ENCODE peak calls at places on chromosomes 5 and 9, in five cellular contexts. One of them, this sample, is unnamed.

GRCh38 chr5:179121667-179122111 is 61.5 kb downstream of the ZNF354C start:
- DNase-seq in H1: no peak
- DNase-seq in CD8-positive, alpha-beta T cell: no peak
- DNase-seq in endothelial cell of umbilical vein: no peak
- DNase-seq in cardiac muscle cell: no peak
- DNase-seq in this sample: no peak

GRCh38 chr5:33146916-33147315 is 293.8 kb upstream of the TARS1 start:
- DNase-seq in H1: no peak
- DNase-seq in endothelial cell of umbilical vein: no peak
- DNase-seq in CD8-positive, alpha-beta T cell: no peak
- DNase-seq in cardiac muscle cell: no peak
- DNase-seq in this sample: no peak

GRCh38 chr5:106545325-106545724 is 1125.4 kb downstream of the EFNA5 start:
- DNase-seq in H1: no peak
- DNase-seq in endothelial cell of umbilical vein: peak; percentile 16
- DNase-seq in CD8-positive, alpha-beta T cell: no peak
- DNase-seq in cardiac muscle cell: peak; percentile 0
- DNase-seq in this sample: no peak

GRCh38 chr5:142576303-142576702 is 109.6 kb downstream of the FGF1 start:
- DNase-seq in cardiac muscle cell: no peak
- DNase-seq in endothelial cell of umbilical vein: peak; percentile 30
- DNase-seq in CD8-positive, alpha-beta T cell: no peak
- DNase-seq in H1: no peak
- DNase-seq in this sample: no peak

GRCh38 chr5:43305948-43306563 is 7.2 kb downstream of the HMGCS1 start:
- DNase-seq in CD8-positive, alpha-beta T cell: no peak
- DNase-seq in H1: no peak
- DNase-seq in cardiac muscle cell: peak; percentile 79
- DNase-seq in endothelial cell of umbilical vein: peak; percentile 71
- DNase-seq in this sample: peak; percentile 45

GRCh38 chr9:36976371-36977030 is 57.6 kb downstream of the PAX5 start:
- DNase-seq in H1: peak; percentile 36
- DNase-seq in cardiac muscle cell: no peak
- DNase-seq in CD8-positive, alpha-beta T cell: no peak
- DNase-seq in endothelial cell of umbilical vein: no peak
- DNase-seq in this sample: no peak

GRCh38 chr5:159456722-159457462 is 126.6 kb upstream of the IL12B start:
- DNase-seq in endothelial cell of umbilical vein: no peak
- DNase-seq in CD8-positive, alpha-beta T cell: no peak
- DNase-seq in H1: no peak
- DNase-seq in cardiac muscle cell: no peak
- DNase-seq in this sample: no peak

GRCh38 chr5:57302643-57303042 is 128.8 kb downstream of the GPBP1 start:
- DNase-seq in cardiac muscle cell: peak; percentile 35
- DNase-seq in endothelial cell of umbilical vein: no peak
- DNase-seq in CD8-positive, alpha-beta T cell: no peak
- DNase-seq in H1: no peak
- DNase-seq in this sample: no peak

GRCh38 chr9:28887188-28887884 is 1314.1 kb upstream of the C9orf72 start:
- DNase-seq in cardiac muscle cell: no peak
- DNase-seq in CD8-positive, alpha-beta T cell: no peak
- DNase-seq in H1: no peak
- DNase-seq in endothelial cell of umbilical vein: no peak
- DNase-seq in this sample: no peak

GRCh38 chr9:87148391-87149237 is 201.3 kb upstream of the GAS1 start:
- DNase-seq in cardiac muscle cell: peak; percentile 90
- DNase-seq in H1: peak; percentile 79
- DNase-seq in CD8-positive, alpha-beta T cell: no peak
- DNase-seq in endothelial cell of umbilical vein: peak; percentile 69
- DNase-seq in this sample: no peak

GRCh38 chr9:127187231-127187956 is 65.0 kb upstream of the ANGPTL2 start:
- DNase-seq in H1: no peak
- DNase-seq in endothelial cell of umbilical vein: peak; percentile 95
- DNase-seq in cardiac muscle cell: peak; percentile 98
- DNase-seq in CD8-positive, alpha-beta T cell: no peak
- DNase-seq in this sample: no peak

GRCh38 chr5:174793076-174793475 is 68.7 kb downstream of the MSX2 start:
- DNase-seq in cardiac muscle cell: no peak
- DNase-seq in endothelial cell of umbilical vein: no peak
- DNase-seq in H1: no peak
- DNase-seq in CD8-positive, alpha-beta T cell: no peak
- DNase-seq in this sample: no peak

GRCh38 chr9:130243015-130243881 is 22.3 kb upstream of the HMCN2 start:
- DNase-seq in endothelial cell of umbilical vein: peak; percentile 35
- DNase-seq in cardiac muscle cell: peak; percentile 46
- DNase-seq in CD8-positive, alpha-beta T cell: peak; percentile 61
- DNase-seq in H1: peak; percentile 98
- DNase-seq in this sample: peak; percentile 81

GRCh38 chr9:97307091-97307490 is 368 bp upstream of the CCDC180 start:
- DNase-seq in cardiac muscle cell: peak; percentile 88
- DNase-seq in endothelial cell of umbilical vein: peak; percentile 66
- DNase-seq in CD8-positive, alpha-beta T cell: no peak
- DNase-seq in H1: peak; percentile 97
- DNase-seq in this sample: no peak

GRCh38 chr5:141875795-141876627 is 2.2 kb downstream of the PCDH1 start:
- DNase-seq in cardiac muscle cell: no peak
- DNase-seq in endothelial cell of umbilical vein: peak; percentile 55
- DNase-seq in CD8-positive, alpha-beta T cell: no peak
- DNase-seq in H1: peak; percentile 81
- DNase-seq in this sample: no peak

GRCh38 chr5:135996611-135997010 is 32.2 kb upstream of the TGFBI start:
- DNase-seq in cardiac muscle cell: no peak
- DNase-seq in endothelial cell of umbilical vein: no peak
- DNase-seq in H1: no peak
- DNase-seq in CD8-positive, alpha-beta T cell: no peak
- DNase-seq in this sample: no peak

GRCh38 chr5:34411470-34412346 is 244.4 kb upstream of the RAI14 start:
- DNase-seq in H1: peak; percentile 59
- DNase-seq in cardiac muscle cell: peak; percentile 8
- DNase-seq in endothelial cell of umbilical vein: no peak
- DNase-seq in CD8-positive, alpha-beta T cell: no peak
- DNase-seq in this sample: no peak

GRCh38 chr5:63961598-63962161 is 565 bp downstream of the HTR1A start:
- DNase-seq in CD8-positive, alpha-beta T cell: no peak
- DNase-seq in endothelial cell of umbilical vein: no peak
- DNase-seq in H1: peak; percentile 50
- DNase-seq in cardiac muscle cell: no peak
- DNase-seq in this sample: no peak

GRCh38 chr9:14170973-14171596 is 142.9 kb downstream of the NFIB start:
- DNase-seq in endothelial cell of umbilical vein: peak; percentile 43
- DNase-seq in CD8-positive, alpha-beta T cell: no peak
- DNase-seq in cardiac muscle cell: peak; percentile 78
- DNase-seq in H1: no peak
- DNase-seq in this sample: no peak

GRCh38 chr5:80579050-80579449 is 9.0 kb upstream of the ANKRD34B start:
- DNase-seq in cardiac muscle cell: no peak
- DNase-seq in endothelial cell of umbilical vein: no peak
- DNase-seq in CD8-positive, alpha-beta T cell: no peak
- DNase-seq in H1: no peak
- DNase-seq in this sample: no peak

GRCh38 chr5:114447084-114447773 is 85.4 kb downstream of the KCNN2 start:
- DNase-seq in endothelial cell of umbilical vein: no peak
- DNase-seq in H1: no peak
- DNase-seq in CD8-positive, alpha-beta T cell: no peak
- DNase-seq in cardiac muscle cell: peak; percentile 2
- DNase-seq in this sample: no peak

GRCh38 chr5:74209566-74209965 is 431.0 kb downstream of the ENC1 start:
- DNase-seq in cardiac muscle cell: no peak
- DNase-seq in endothelial cell of umbilical vein: no peak
- DNase-seq in CD8-positive, alpha-beta T cell: no peak
- DNase-seq in H1: no peak
- DNase-seq in this sample: no peak

GRCh38 chr9:91421022-91421765 is 2.4 kb downstream of the NFIL3 start:
- DNase-seq in cardiac muscle cell: peak; percentile 66
- DNase-seq in H1: peak; percentile 66
- DNase-seq in CD8-positive, alpha-beta T cell: no peak
- DNase-seq in endothelial cell of umbilical vein: peak; percentile 47
- DNase-seq in this sample: no peak

DNA sequence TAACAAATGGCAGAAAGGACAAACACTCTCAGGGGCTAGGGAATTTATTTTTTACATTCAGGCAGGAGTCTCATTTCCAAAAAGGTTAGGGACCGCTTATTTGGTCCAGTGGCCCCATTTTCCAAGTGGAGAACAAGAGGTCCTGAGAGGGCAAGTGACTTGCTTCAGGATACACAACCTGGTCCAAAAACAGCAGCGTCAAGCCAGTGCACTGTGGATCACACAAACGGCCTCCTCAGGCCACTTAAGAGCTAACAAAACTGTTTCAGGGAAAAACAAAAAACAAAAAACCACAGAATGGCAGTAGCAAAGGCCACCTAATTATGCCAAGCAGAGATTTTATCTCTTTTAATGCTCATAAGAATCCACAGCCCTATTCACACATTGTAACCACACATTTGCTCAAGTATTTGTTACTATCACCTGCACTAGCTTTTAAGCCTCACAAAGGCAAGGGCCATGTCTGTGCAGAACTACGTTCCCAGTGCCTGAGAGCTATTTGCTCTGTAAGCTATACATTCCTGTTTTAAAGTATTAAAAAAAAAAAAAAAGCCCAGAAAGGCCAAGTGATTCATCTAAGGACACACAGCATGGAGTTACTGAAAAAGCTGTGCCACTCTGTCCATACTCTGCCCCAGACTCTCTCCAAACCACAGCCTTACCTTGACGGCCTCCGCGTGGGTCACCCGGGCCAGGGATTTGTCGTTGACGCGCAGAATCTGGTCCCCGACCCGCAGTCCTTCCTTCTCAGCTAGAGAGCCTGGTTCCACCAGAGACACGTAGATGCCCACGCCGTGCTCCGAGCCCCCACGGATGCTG is 1.5 kb downstream of the WHRN start:
- DNase-seq in cardiac muscle cell: no peak
- DNase-seq in H1: no peak
- DNase-seq in endothelial cell of umbilical vein: no peak
- DNase-seq in CD8-positive, alpha-beta T cell: no peak
- DNase-seq in this sample: peak; percentile 27
- H3K27ac ChIP-seq in cardiac muscle cell: no peak overlapping the region
- H3K27ac ChIP-seq in H1: no peak overlapping the region
- H3K27ac ChIP-seq in endothelial cell of umbilical vein: no peak overlapping the region
- H3K27ac ChIP-seq in CD8-positive, alpha-beta T cell: no peak overlapping the region
- H3K27ac ChIP-seq in this sample: peak overlapping the region; percentile 43

GRCh38 chr5:4212981-4213819 is 617.6 kb downstream of the IRX1 start:
- DNase-seq in cardiac muscle cell: no peak
- DNase-seq in H1: no peak
- DNase-seq in endothelial cell of umbilical vein: no peak
- DNase-seq in CD8-positive, alpha-beta T cell: no peak
- DNase-seq in this sample: no peak

GRCh38 chr5:4215143-4215542 is 619.5 kb downstream of the IRX1 start:
- DNase-seq in H1: no peak
- DNase-seq in cardiac muscle cell: no peak
- DNase-seq in endothelial cell of umbilical vein: no peak
- DNase-seq in CD8-positive, alpha-beta T cell: no peak
- DNase-seq in this sample: no peak

GRCh38 chr5:4220016-4220415 is 624.4 kb downstream of the IRX1 start:
- DNase-seq in CD8-positive, alpha-beta T cell: no peak
- DNase-seq in endothelial cell of umbilical vein: no peak
- DNase-seq in cardiac muscle cell: no peak
- DNase-seq in H1: no peak
- DNase-seq in this sample: no peak

GRCh38 chr5:4212071-4212739 is 616.6 kb downstream of the IRX1 start:
- DNase-seq in endothelial cell of umbilical vein: no peak
- DNase-seq in H1: no peak
- DNase-seq in cardiac muscle cell: no peak
- DNase-seq in CD8-positive, alpha-beta T cell: no peak
- DNase-seq in this sample: no peak

DNA sequence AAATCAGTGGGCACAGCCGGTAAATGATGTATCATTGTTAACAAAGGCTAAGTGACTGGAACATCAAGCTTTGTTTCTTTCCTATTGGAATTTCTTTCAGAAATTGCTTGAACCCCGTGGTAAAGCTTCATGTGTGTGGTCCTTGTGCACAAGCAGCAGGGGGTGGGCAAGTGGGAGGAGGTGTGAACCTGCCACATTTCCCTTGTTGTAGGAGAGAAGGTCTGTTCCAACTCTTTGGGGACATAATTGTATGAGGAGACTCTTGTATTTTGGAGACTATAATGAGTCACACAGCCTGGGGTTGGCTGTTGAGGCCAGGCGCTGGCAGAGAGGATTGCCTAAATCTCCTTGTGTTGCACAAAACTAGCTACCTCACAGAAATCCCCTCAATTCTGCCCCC is 620.5 kb downstream of the IRX1 start:
- DNase-seq in CD8-positive, alpha-beta T cell: no peak
- DNase-seq in endothelial cell of umbilical vein: no peak
- DNase-seq in H1: no peak
- DNase-seq in cardiac muscle cell: no peak
- DNase-seq in this sample: no peak
- H3K4me3 ChIP-seq in CD8-positive, alpha-beta T cell: no peak overlapping the region
- H3K4me3 ChIP-seq in endothelial cell of umbilical vein: no peak overlapping the region
- H3K4me3 ChIP-seq in H1: no peak overlapping the region
- H3K4me3 ChIP-seq in cardiac muscle cell: no peak overlapping the region
- H3K4me3 ChIP-seq in this sample: no peak overlapping the region

GRCh38 chr5:112534564-112534963 is 115.5 kb upstream of the EPB41L4A start:
- DNase-seq in endothelial cell of umbilical vein: peak; percentile 16
- DNase-seq in cardiac muscle cell: peak; percentile 21
- DNase-seq in H1: no peak
- DNase-seq in CD8-positive, alpha-beta T cell: no peak
- DNase-seq in this sample: no peak
- H3K27ac ChIP-seq in endothelial cell of umbilical vein: no peak overlapping the region
- H3K27ac ChIP-seq in cardiac muscle cell: no peak overlapping the region
- H3K27ac ChIP-seq in H1: no peak overlapping the region
- H3K27ac ChIP-seq in CD8-positive, alpha-beta T cell: no peak overlapping the region
- H3K27ac ChIP-seq in this sample: no peak overlapping the region

GRCh38 chr9:82367929-82368328 is 379.4 kb downstream of the SPATA31D1 start:
- DNase-seq in cardiac muscle cell: no peak
- DNase-seq in CD8-positive, alpha-beta T cell: no peak
- DNase-seq in H1: no peak
- DNase-seq in endothelial cell of umbilical vein: no peak
- DNase-seq in this sample: no peak

GRCh38 chr9:82369251-82369945 is 380.8 kb downstream of the SPATA31D1 start:
- DNase-seq in endothelial cell of umbilical vein: no peak
- DNase-seq in H1: no peak
- DNase-seq in CD8-positive, alpha-beta T cell: no peak
- DNase-seq in cardiac muscle cell: no peak
- DNase-seq in this sample: no peak

GRCh38 chr9:82363236-82363635 is 374.7 kb downstream of the SPATA31D1 start:
- DNase-seq in H1: no peak
- DNase-seq in CD8-positive, alpha-beta T cell: no peak
- DNase-seq in cardiac muscle cell: no peak
- DNase-seq in endothelial cell of umbilical vein: no peak
- DNase-seq in this sample: no peak

GRCh38 chr9:82367016-82367415 is 378.4 kb downstream of the SPATA31D1 start:
- DNase-seq in H1: no peak
- DNase-seq in CD8-positive, alpha-beta T cell: no peak
- DNase-seq in endothelial cell of umbilical vein: no peak
- DNase-seq in cardiac muscle cell: no peak
- DNase-seq in this sample: no peak

GRCh38 chr9:82363666-82364065 is 375.1 kb downstream of the SPATA31D1 start:
- DNase-seq in CD8-positive, alpha-beta T cell: no peak
- DNase-seq in cardiac muscle cell: no peak
- DNase-seq in endothelial cell of umbilical vein: no peak
- DNase-seq in H1: no peak
- DNase-seq in this sample: no peak
- H3K4me3 ChIP-seq in CD8-positive, alpha-beta T cell: no peak overlapping the region
- H3K4me3 ChIP-seq in cardiac muscle cell: no peak overlapping the region
- H3K4me3 ChIP-seq in endothelial cell of umbilical vein: no peak overlapping the region
- H3K4me3 ChIP-seq in H1: no peak overlapping the region
- H3K4me3 ChIP-seq in this sample: no peak overlapping the region